ENCODE peak calls at places on chromosomes 6 and 20, in five cellular contexts. P, I, Y, O and B are unnamed samples.

GRCh38 chr20:47181056-47181862 is 175.2 kb downstream of the ZMYND8 start:
- DNase-seq in O (peak), P (peak), I (peak), Y (peak), B (no peak)

GRCh38 chr6:137043710-137044365 is 927 bp downstream of the IL20RA start:
- DNase-seq in Y (no peak), O (peak), P (peak), I (peak), B (no peak)

GRCh38 chr20:62617711-62618483 is 24.4 kb upstream of the SLCO4A1 start:
- DNase-seq in I (no peak), P (no peak), O (no peak), Y (no peak), B (no peak)

GRCh38 chr6:30942338-30943060 is 1.7 kb downstream of the MUCL3 start:
- DNase-seq in P (no peak), Y (peak), O (peak), I (peak), B (peak)

GRCh38 chr6:166167801-166168615 is at the start of gene TBXT:
- DNase-seq in I (peak), Y (no peak), O (peak), P (no peak), B (no peak)

GRCh38 chr6:91634791-91635190 is 1047.9 kb upstream of the MAP3K7 start:
- DNase-seq in P (no peak), Y (no peak), O (no peak), I (peak), B (no peak)

GRCh38 chr20:19777981-19778380 is 19.9 kb downstream of the RIN2 start:
- DNase-seq in Y (no peak), I (no peak), P (no peak), O (no peak), B (no peak)

GRCh38 chr6:131163886-131164285 is 28.6 kb downstream of the AKAP7 start:
- DNase-seq in I (no peak), Y (no peak), O (no peak), P (no peak), B (no peak)

GRCh38 chr20:38973546-38974120 is 11.5 kb downstream of the DHX35 start:
- DNase-seq in P (no peak), I (no peak), Y (no peak), O (no peak), B (no peak)

GRCh38 chr6:2460216-2460734 is 214.9 kb upstream of the GMDS start:
- DNase-seq in P (no peak), Y (no peak), O (no peak), I (no peak), B (no peak)

GRCh38 chr20:59583428-59584277 is 20.7 kb upstream of the PHACTR3 start:
- DNase-seq in Y (no peak), I (no peak), P (no peak), O (no peak), B (no peak)

GRCh38 chr6:128158496-128158895 is 257.6 kb upstream of the THEMIS start:
- DNase-seq in O (no peak), Y (no peak), P (no peak), I (no peak), B (no peak)

GRCh38 chr20:37343212-37343993 is 2.5 kb upstream of the SRC start:
- DNase-seq in O (no peak), I (no peak), Y (no peak), P (no peak), B (no peak)

GRCh38 chr20:24951536-24952047 is 2.5 kb downstream of the CST7 start:
- DNase-seq in O (no peak), I (no peak), Y (no peak), P (no peak), B (no peak)

GRCh38 chr6:89638320-89639195 is at the start of gene LYRM2:
- DNase-seq in Y (peak), P (peak), O (peak), I (peak), B (peak)

GRCh38 chr6:106546322-106547052 is 82.8 kb downstream of the RTN4IP1 start:
- DNase-seq in I (no peak), Y (peak), P (no peak), O (peak), B (no peak)

GRCh38 chr6:17032595-17033591 is 69.0 kb upstream of the STMND1 start:
- DNase-seq in O (peak), I (no peak), P (no peak), Y (no peak), B (peak)

GRCh38 chr6:131937219-131937618 is 14.0 kb downstream of the CCN2 start:
- DNase-seq in Y (no peak), I (no peak), P (no peak), O (no peak), B (no peak)

GRCh38 chr6:118725944-118726343 is 74.6 kb upstream of the CEP85L start:
- DNase-seq in O (no peak), P (no peak), Y (no peak), I (peak), B (no peak)

GRCh38 chr6:106927531-106928398 is 46.8 kb downstream of the CD24 start:
- DNase-seq in Y (no peak), I (peak), P (peak), O (peak), B (peak)

GRCh38 chr20:35963878-35964277 is 4.5 kb upstream of the CNBD2 start:
- DNase-seq in Y (no peak), I (no peak), O (no peak), P (no peak), B (no peak)

GRCh38 chr20:5621305-5621704 is 128.9 kb upstream of the SHLD1 start:
- DNase-seq in O (peak), P (no peak), I (no peak), Y (no peak), B (peak)

GRCh38 chr20:58555078-58555765 is 40.0 kb upstream of the APCDD1L start:
- DNase-seq in I (no peak), P (no peak), Y (no peak), O (no peak), B (no peak)

GRCh38 chr6:25311251-25311910 is 32.2 kb downstream of the CARMIL1 start:
- DNase-seq in P (no peak), O (peak), Y (peak), I (no peak), B (no peak)

GRCh38 chr20:57476073-57476526 is 48.8 kb downstream of the CTCFL start:
- DNase-seq in Y (no peak), P (peak), I (no peak), O (no peak), B (no peak)

GRCh38 chr20:48788486-48789072 is 39.2 kb downstream of the PREX1 start:
- DNase-seq in Y (no peak), P (no peak), O (no peak), I (no peak), B (no peak)

GRCh38 chr6:56906752-56907151 is 48.2 kb upstream of the BEND6 start:
- DNase-seq in I (no peak), O (no peak), Y (no peak), P (no peak), B (no peak)

GRCh38 chr20:50248104-50248631 is 57.5 kb downstream of the CEBPB start:
- DNase-seq in Y (no peak), P (no peak), O (no peak), I (no peak), B (no peak)

GRCh38 chr20:21522479-21523397 is 8.9 kb upstream of the NKX2-2 start:
- DNase-seq in O (no peak), Y (no peak), P (no peak), I (peak), B (no peak)
- TF ChIP-seq EZH2 in O (peak), Y (no peak), P (no peak), I (peak), B (no peak)

DNA sequence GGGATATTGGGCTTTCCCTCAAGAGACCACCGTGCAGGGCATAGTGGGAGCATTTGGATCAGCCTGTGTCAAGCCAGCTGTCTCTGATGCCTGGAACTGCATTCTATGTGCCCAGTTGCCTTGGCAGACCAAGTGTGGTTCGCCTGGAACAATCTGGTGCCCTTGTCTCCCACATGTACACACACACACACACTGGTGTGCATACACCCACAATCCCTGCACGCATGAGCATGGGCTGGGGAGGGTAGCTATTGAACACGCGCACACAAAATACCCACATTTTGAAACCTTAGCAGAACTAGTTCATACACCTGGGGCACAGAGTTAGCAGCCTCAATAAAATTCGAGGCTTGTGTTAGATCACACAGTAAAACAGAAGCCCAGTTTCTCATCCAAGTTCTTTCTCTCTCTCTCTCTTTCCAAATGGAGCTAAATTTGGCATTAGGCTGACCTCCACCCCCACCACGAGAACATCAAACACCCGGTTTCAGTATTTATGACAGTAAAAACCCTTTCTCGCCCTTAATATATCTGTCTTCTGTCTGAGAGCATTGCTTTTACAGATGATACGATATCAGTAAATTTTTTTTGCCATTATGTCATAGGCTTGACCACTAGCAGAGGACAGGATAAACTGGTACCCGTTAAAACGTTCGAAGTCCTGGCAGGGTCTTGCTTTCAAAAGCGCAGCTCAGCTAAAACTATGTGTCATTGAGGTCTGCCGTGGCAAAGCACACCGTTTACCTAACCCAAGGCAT is 18.2 kb upstream of the NFATC2 start:
- DNase-seq in O (no peak), Y (no peak), I (no peak), P (no peak), B (no peak)
- TF ChIP-seq EZH2 in O (no peak), Y (no peak), I (no peak), P (no peak), B (no peak)

GRCh38 chr6:41371461-41371991 is 36.1 kb downstream of the NCR2 start:
- DNase-seq in O (peak), I (peak), Y (no peak), P (no peak), B (no peak)
- TF ChIP-seq EZH2 in O (no peak), I (peak), Y (no peak), P (no peak), B (no peak)

DNA sequence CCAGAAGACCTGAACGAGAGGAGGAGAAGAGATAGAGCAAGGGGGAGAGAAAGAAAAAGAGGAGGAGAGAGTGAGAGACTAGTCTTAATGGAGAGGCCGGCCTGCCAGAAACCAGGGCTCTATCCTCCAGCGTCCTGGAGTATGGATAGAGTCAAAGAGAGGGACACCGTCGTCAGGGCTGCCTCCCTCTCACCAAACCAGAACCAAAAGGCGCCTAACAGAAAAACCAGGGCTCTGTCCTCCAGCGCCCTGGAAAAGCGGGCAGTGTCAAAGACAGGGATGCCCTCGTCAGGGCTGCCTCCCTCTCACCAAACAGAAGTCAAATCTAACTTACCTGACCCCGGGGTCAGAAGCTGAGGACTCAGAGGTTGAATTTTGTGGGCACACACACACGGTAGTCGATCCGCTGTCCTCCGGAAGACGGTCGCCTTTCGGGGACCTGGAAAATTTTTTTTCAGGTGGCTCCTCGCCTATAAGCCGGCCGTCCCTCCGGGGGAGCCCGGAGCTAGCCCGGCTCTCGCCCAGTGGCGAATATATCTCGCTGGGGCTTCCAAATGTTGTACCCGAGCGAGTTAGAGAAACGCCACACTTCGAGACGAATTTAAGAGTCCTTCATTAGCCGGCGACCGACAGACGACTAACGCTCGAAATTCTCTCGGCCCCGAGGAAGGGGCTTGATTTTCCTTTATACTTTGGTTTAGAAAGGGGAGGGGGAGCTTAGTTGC is 148.2 kb downstream of the TRIM27 start:
- DNase-seq in O (no peak), P (no peak), I (peak), Y (no peak), B (no peak)
- TF ChIP-seq EZH2 in O (no peak), P (no peak), I (peak), Y (no peak), B (no peak)